ENCODE peak calls at places on chromosomes 7 and 10, in four cellular contexts. M is H1, F is HCT116, B is K562. L is an unnamed sample.

GRCh38 chr10:76089626-76090185 is 658.3 kb downstream of the LRMDA start:
- DNase-seq in M (no peak), F (no peak), B (no peak), L (no peak)

GRCh38 chr7:5377279-5377678 is 46.4 kb downstream of the TNRC18 start:
- DNase-seq in M (no peak), F (no peak), B (no peak), L (no peak)

GRCh38 chr7:157235357-157236018 is 96.8 kb downstream of the UBE3C start:
- DNase-seq in M (no peak), F (no peak), B (no peak), L (no peak)

GRCh38 chr7:47228386-47229014 is 353.4 kb downstream of the TNS3 start:
- DNase-seq in M (no peak), F (peak; percentile 76), B (peak; percentile 90), L (peak; percentile 57)

GRCh38 chr7:155198901-155199845 is 98.5 kb upstream of the INSIG1 start:
- DNase-seq in M (no peak), F (no peak), B (no peak), L (no peak)

GRCh38 chr7:23852988-23853387 is 143.0 kb downstream of the STK31 start:
- DNase-seq in M (no peak), F (no peak), B (no peak), L (no peak)

GRCh38 chr10:49679480-49679893 is at the start of gene C10orf53:
- DNase-seq in M (peak; percentile 33), F (no peak), B (peak; percentile 92), L (no peak)

GRCh38 chr7:4835398-4836205 is 26.2 kb downstream of the PAPOLB start:
- DNase-seq in M (no peak), F (no peak), B (no peak), L (no peak)

GRCh38 chr7:43766564-43766963 is 8.1 kb downstream of the BLVRA start:
- DNase-seq in M (no peak), F (no peak), B (peak; percentile 31), L (no peak)

GRCh38 chr10:36191009-36191408 is 548.9 kb upstream of the FZD8 start:
- DNase-seq in M (no peak), F (no peak), B (no peak), L (no peak)

GRCh38 chr10:36188054-36188453 is 546.0 kb upstream of the FZD8 start:
- DNase-seq in M (peak; percentile 84), F (no peak), B (no peak), L (peak; percentile 76)

GRCh38 chr10:36188461-36188860 is 546.4 kb upstream of the FZD8 start:
- DNase-seq in M (no peak), F (no peak), B (no peak), L (no peak)

GRCh38 chr10:36185096-36185495 is 543.0 kb upstream of the FZD8 start:
- DNase-seq in M (no peak), F (no peak), B (no peak), L (no peak)

DNA sequence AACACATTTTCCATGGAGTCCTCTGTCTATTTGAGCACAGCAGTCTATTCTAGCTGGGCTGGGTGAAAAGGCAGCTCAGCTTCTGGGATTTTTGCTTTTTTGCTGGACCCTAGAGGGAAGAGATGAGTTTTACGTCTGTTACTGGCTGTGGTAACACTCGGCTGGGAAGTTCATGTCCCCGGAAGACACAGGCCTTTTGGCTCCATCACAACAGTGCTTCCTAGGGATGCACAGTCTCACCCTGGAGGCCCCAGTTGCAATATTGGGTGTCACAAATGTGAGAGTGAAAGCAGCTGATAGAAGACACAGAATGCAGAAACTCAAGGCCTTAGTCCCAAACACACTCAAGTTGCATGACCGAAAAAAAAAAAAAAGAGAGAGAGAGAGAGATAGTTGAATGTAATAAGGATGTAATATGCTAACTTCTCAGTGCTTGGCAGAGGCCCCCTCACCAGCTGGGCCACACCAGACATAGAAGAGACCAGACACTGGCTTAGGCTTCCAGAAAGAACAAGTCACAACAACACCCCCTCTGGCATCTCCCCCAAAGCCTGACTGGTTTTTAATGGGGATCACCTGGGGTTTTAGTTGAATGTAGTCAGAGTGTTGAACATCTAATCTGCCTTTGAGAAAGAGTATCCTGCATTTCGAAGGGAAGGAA is 545.4 kb upstream of the FZD8 start:
- DNase-seq in M (no peak), F (no peak), B (no peak), L (no peak)
- TF ChIP-seq ZNF274 in M (no peak), F (no peak), B (no peak), L (no peak)

GRCh38 chr7:99923200-99923599 is 3.9 kb upstream of the TRIM4 start:
- DNase-seq in M (no peak), F (no peak), B (no peak), L (no peak)

GRCh38 chr7:99918959-99919813 is at the start of gene TRIM4:
- DNase-seq in M (no peak), F (peak; percentile 85), B (peak; percentile 96), L (peak; percentile 74)

GRCh38 chr7:99919814-99920618 is 686 bp upstream of the TRIM4 start:
- DNase-seq in M (no peak), F (no peak), B (no peak), L (no peak)
- TF ChIP-seq YY1 in M (no peak), F (no peak), B (no peak), L (no peak)

DNA sequence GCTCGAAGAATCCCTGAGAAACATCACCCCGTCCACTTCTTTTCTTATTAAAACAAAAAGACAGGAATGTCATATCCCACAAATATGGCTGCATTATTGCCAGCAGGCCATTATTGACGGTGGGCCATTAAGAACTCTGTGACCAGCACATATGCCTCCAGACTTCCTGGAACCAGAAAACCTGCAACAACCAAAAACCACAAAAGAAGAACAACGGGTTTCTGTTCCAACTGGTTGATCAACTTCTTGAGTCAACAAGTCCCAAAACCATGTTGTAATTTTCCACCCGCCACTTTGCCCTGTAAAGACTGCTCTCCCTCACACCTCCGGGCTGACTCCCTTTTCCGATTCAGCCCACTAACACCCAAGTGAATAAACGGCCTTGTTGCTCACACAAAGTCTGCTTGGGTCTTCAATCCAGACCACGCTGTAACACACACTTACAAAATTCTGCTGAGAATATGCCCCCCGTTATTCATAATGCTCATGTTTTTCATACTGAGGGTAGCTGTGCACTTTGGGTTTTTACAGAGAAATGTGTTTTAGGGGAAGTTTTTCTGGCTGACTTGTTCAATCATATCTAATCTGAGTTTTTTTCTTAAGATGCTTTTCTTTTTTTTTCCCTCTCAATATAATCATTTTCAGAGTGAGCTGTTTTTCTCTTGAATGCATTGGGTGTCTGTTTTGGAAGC is 20.7 kb downstream of the ZNF107 start:
- DNase-seq in M (no peak), F (no peak), B (no peak), L (no peak)
- H3K9me3 ChIP-seq in M (no peaks in the 10 kb centered on the region), F (peaks cover 4% of the 10 kb centered on the region), B (no peaks in the 10 kb centered on the region), L (no peaks in the 10 kb centered on the region)

DNA sequence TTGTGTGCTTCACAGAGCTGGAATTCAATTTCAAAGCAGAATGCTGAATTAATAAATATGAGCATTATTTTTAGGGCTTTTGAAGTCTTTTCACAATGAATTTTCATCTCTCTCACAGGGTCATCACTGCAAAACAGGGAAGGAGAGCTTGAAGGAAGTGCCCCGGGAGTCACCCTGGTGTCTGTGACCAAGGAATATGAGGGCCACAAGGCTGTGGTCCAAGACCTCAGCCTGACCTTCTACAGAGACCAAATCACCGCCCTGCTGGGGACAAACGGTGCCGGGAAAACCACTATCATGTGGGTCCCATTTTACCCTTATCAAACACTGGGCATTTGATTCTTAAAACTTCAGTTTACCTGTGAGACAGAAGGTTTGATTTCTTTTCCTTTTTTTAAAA is 217.7 kb downstream of the ABCA13 start:
- DNase-seq in M (no peak), F (no peak), B (no peak), L (no peak)
- TF ChIP-seq ZNF274 in M (no peak), F (no peak), B (no peak), L (no peak)